ENCODE peak calls at places on chromosomes 7 and 10, in six cellular contexts. One of them, this sample, is unnamed.
A peak's percentile ranks its signal among the peaks of the same experiment; 100 is the strongest.

GRCh38 chr7:97269741-97270140 is 152.2 kb downstream of the SDHAF3 start:
- DNase-seq in stimulated activated CD4-positive, alpha-beta T cell treated with anti-CD3 and anti-CD28 coated beads, TNF-alpha, amount 100 ng/mL, for 4 hours: no peak
- DNase-seq in Right ventricle myocardium inferior: no peak
- DNase-seq in stimulated activated CD8-positive, alpha-beta memory T cell treated with anti-CD3 and anti-CD28 coated beads, Interleukin-15, amount 100 ng/mL, for 24 hours: no peak
- DNase-seq in EL: no peak
- DNase-seq in OCI-M1: no peak
- DNase-seq in this sample: no peak

GRCh38 chr7:130383187-130383980 is 3.1 kb downstream of the CPA1 start:
- DNase-seq in stimulated activated CD4-positive, alpha-beta T cell treated with anti-CD3 and anti-CD28 coated beads, TNF-alpha, amount 100 ng/mL, for 4 hours: no peak
- DNase-seq in Right ventricle myocardium inferior: no peak
- DNase-seq in stimulated activated CD8-positive, alpha-beta memory T cell treated with anti-CD3 and anti-CD28 coated beads, Interleukin-15, amount 100 ng/mL, for 24 hours: no peak
- DNase-seq in EL: no peak
- DNase-seq in OCI-M1: no peak
- DNase-seq in this sample: no peak

GRCh38 chr7:74185016-74185415 is 10.9 kb downstream of the EIF4H start:
- DNase-seq in stimulated activated CD4-positive, alpha-beta T cell treated with anti-CD3 and anti-CD28 coated beads, TNF-alpha, amount 100 ng/mL, for 4 hours: no peak
- DNase-seq in Right ventricle myocardium inferior: no peak
- DNase-seq in stimulated activated CD8-positive, alpha-beta memory T cell treated with anti-CD3 and anti-CD28 coated beads, Interleukin-15, amount 100 ng/mL, for 24 hours: no peak
- DNase-seq in EL: no peak
- DNase-seq in OCI-M1: no peak
- DNase-seq in this sample: no peak

GRCh38 chr10:126969310-126969709 is 64.1 kb downstream of the DOCK1 start:
- DNase-seq in stimulated activated CD4-positive, alpha-beta T cell treated with anti-CD3 and anti-CD28 coated beads, TNF-alpha, amount 100 ng/mL, for 4 hours: no peak
- DNase-seq in Right ventricle myocardium inferior: no peak
- DNase-seq in stimulated activated CD8-positive, alpha-beta memory T cell treated with anti-CD3 and anti-CD28 coated beads, Interleukin-15, amount 100 ng/mL, for 24 hours: no peak
- DNase-seq in EL: peak; percentile 3
- DNase-seq in OCI-M1: no peak
- DNase-seq in this sample: peak; percentile 40

GRCh38 chr7:56030340-56030739 is 20.9 kb downstream of the PSPH start:
- DNase-seq in stimulated activated CD4-positive, alpha-beta T cell treated with anti-CD3 and anti-CD28 coated beads, TNF-alpha, amount 100 ng/mL, for 4 hours: no peak
- DNase-seq in Right ventricle myocardium inferior: no peak
- DNase-seq in stimulated activated CD8-positive, alpha-beta memory T cell treated with anti-CD3 and anti-CD28 coated beads, Interleukin-15, amount 100 ng/mL, for 24 hours: no peak
- DNase-seq in EL: no peak
- DNase-seq in OCI-M1: no peak
- DNase-seq in this sample: no peak

GRCh38 chr7:93374345-93374940 is 142.3 kb downstream of the VPS50 start:
- DNase-seq in stimulated activated CD4-positive, alpha-beta T cell treated with anti-CD3 and anti-CD28 coated beads, TNF-alpha, amount 100 ng/mL, for 4 hours: no peak
- DNase-seq in Right ventricle myocardium inferior: no peak
- DNase-seq in stimulated activated CD8-positive, alpha-beta memory T cell treated with anti-CD3 and anti-CD28 coated beads, Interleukin-15, amount 100 ng/mL, for 24 hours: no peak
- DNase-seq in EL: peak; percentile 38
- DNase-seq in OCI-M1: peak; percentile 88
- DNase-seq in this sample: peak; percentile 27

GRCh38 chr7:67137464-67137863 is 140.8 kb downstream of the TYW1 start:
- DNase-seq in stimulated activated CD4-positive, alpha-beta T cell treated with anti-CD3 and anti-CD28 coated beads, TNF-alpha, amount 100 ng/mL, for 4 hours: no peak
- DNase-seq in Right ventricle myocardium inferior: no peak
- DNase-seq in stimulated activated CD8-positive, alpha-beta memory T cell treated with anti-CD3 and anti-CD28 coated beads, Interleukin-15, amount 100 ng/mL, for 24 hours: no peak
- DNase-seq in EL: no peak
- DNase-seq in OCI-M1: no peak
- DNase-seq in this sample: peak; percentile 40

GRCh38 chr10:104123397-104123796 is 1.4 kb downstream of the SFR1 start:
- DNase-seq in stimulated activated CD4-positive, alpha-beta T cell treated with anti-CD3 and anti-CD28 coated beads, TNF-alpha, amount 100 ng/mL, for 4 hours: no peak
- DNase-seq in Right ventricle myocardium inferior: no peak
- DNase-seq in stimulated activated CD8-positive, alpha-beta memory T cell treated with anti-CD3 and anti-CD28 coated beads, Interleukin-15, amount 100 ng/mL, for 24 hours: no peak
- DNase-seq in EL: no peak
- DNase-seq in OCI-M1: peak; percentile 58
- DNase-seq in this sample: peak; percentile 33

GRCh38 chr7:2405201-2405600 is 1.8 kb downstream of the CHST12 start:
- DNase-seq in stimulated activated CD4-positive, alpha-beta T cell treated with anti-CD3 and anti-CD28 coated beads, TNF-alpha, amount 100 ng/mL, for 4 hours: no peak
- DNase-seq in Right ventricle myocardium inferior: peak; percentile 35
- DNase-seq in stimulated activated CD8-positive, alpha-beta memory T cell treated with anti-CD3 and anti-CD28 coated beads, Interleukin-15, amount 100 ng/mL, for 24 hours: no peak
- DNase-seq in EL: no peak
- DNase-seq in OCI-M1: no peak
- DNase-seq in this sample: no peak

GRCh38 chr10:60901561-60902235 is 42.3 kb downstream of the RHOBTB1 start:
- DNase-seq in stimulated activated CD4-positive, alpha-beta T cell treated with anti-CD3 and anti-CD28 coated beads, TNF-alpha, amount 100 ng/mL, for 4 hours: no peak
- DNase-seq in Right ventricle myocardium inferior: peak; percentile 63
- DNase-seq in stimulated activated CD8-positive, alpha-beta memory T cell treated with anti-CD3 and anti-CD28 coated beads, Interleukin-15, amount 100 ng/mL, for 24 hours: no peak
- DNase-seq in EL: no peak
- DNase-seq in OCI-M1: no peak
- DNase-seq in this sample: no peak

GRCh38 chr7:101212014-101212413 is 5.4 kb downstream of the PLOD3 start:
- DNase-seq in stimulated activated CD4-positive, alpha-beta T cell treated with anti-CD3 and anti-CD28 coated beads, TNF-alpha, amount 100 ng/mL, for 4 hours: no peak
- DNase-seq in Right ventricle myocardium inferior: no peak
- DNase-seq in stimulated activated CD8-positive, alpha-beta memory T cell treated with anti-CD3 and anti-CD28 coated beads, Interleukin-15, amount 100 ng/mL, for 24 hours: no peak
- DNase-seq in EL: no peak
- DNase-seq in OCI-M1: no peak
- DNase-seq in this sample: no peak

GRCh38 chr10:16870331-16870730 is 53.1 kb upstream of the RSU1 start:
- DNase-seq in stimulated activated CD4-positive, alpha-beta T cell treated with anti-CD3 and anti-CD28 coated beads, TNF-alpha, amount 100 ng/mL, for 4 hours: no peak
- DNase-seq in Right ventricle myocardium inferior: no peak
- DNase-seq in stimulated activated CD8-positive, alpha-beta memory T cell treated with anti-CD3 and anti-CD28 coated beads, Interleukin-15, amount 100 ng/mL, for 24 hours: no peak
- DNase-seq in EL: peak; percentile 65
- DNase-seq in OCI-M1: no peak
- DNase-seq in this sample: no peak

GRCh38 chr10:70777063-70777875 is 7.9 kb downstream of the TBATA start:
- DNase-seq in stimulated activated CD4-positive, alpha-beta T cell treated with anti-CD3 and anti-CD28 coated beads, TNF-alpha, amount 100 ng/mL, for 4 hours: no peak
- DNase-seq in Right ventricle myocardium inferior: no peak
- DNase-seq in stimulated activated CD8-positive, alpha-beta memory T cell treated with anti-CD3 and anti-CD28 coated beads, Interleukin-15, amount 100 ng/mL, for 24 hours: no peak
- DNase-seq in EL: no peak
- DNase-seq in OCI-M1: no peak
- DNase-seq in this sample: no peak

GRCh38 chr7:73700070-73700423 is 16.6 kb downstream of the BUD23 start:
- DNase-seq in stimulated activated CD4-positive, alpha-beta T cell treated with anti-CD3 and anti-CD28 coated beads, TNF-alpha, amount 100 ng/mL, for 4 hours: no peak
- DNase-seq in Right ventricle myocardium inferior: peak; percentile 31
- DNase-seq in stimulated activated CD8-positive, alpha-beta memory T cell treated with anti-CD3 and anti-CD28 coated beads, Interleukin-15, amount 100 ng/mL, for 24 hours: no peak
- DNase-seq in EL: no peak
- DNase-seq in OCI-M1: no peak
- DNase-seq in this sample: no peak

GRCh38 chr10:75469018-75469616 is 37.7 kb downstream of the LRMDA start:
- DNase-seq in stimulated activated CD4-positive, alpha-beta T cell treated with anti-CD3 and anti-CD28 coated beads, TNF-alpha, amount 100 ng/mL, for 4 hours: no peak
- DNase-seq in Right ventricle myocardium inferior: no peak
- DNase-seq in stimulated activated CD8-positive, alpha-beta memory T cell treated with anti-CD3 and anti-CD28 coated beads, Interleukin-15, amount 100 ng/mL, for 24 hours: no peak
- DNase-seq in EL: peak; percentile 88
- DNase-seq in OCI-M1: peak; percentile 6
- DNase-seq in this sample: peak; percentile 74

GRCh38 chr7:98352621-98353020 is 48.3 kb downstream of the BAIAP2L1 start:
- DNase-seq in stimulated activated CD4-positive, alpha-beta T cell treated with anti-CD3 and anti-CD28 coated beads, TNF-alpha, amount 100 ng/mL, for 4 hours: no peak
- DNase-seq in Right ventricle myocardium inferior: no peak
- DNase-seq in stimulated activated CD8-positive, alpha-beta memory T cell treated with anti-CD3 and anti-CD28 coated beads, Interleukin-15, amount 100 ng/mL, for 24 hours: no peak
- DNase-seq in EL: peak; percentile 73
- DNase-seq in OCI-M1: no peak
- DNase-seq in this sample: peak; percentile 70

GRCh38 chr10:5890519-5890878 is 456 bp downstream of the FBH1 start:
- DNase-seq in stimulated activated CD4-positive, alpha-beta T cell treated with anti-CD3 and anti-CD28 coated beads, TNF-alpha, amount 100 ng/mL, for 4 hours: peak; percentile 4
- DNase-seq in Right ventricle myocardium inferior: no peak
- DNase-seq in stimulated activated CD8-positive, alpha-beta memory T cell treated with anti-CD3 and anti-CD28 coated beads, Interleukin-15, amount 100 ng/mL, for 24 hours: no peak
- DNase-seq in EL: peak; percentile 40
- DNase-seq in OCI-M1: peak; percentile 61
- DNase-seq in this sample: no peak

GRCh38 chr10:122021828-122022227 is 32.9 kb downstream of the TACC2 start:
- DNase-seq in stimulated activated CD4-positive, alpha-beta T cell treated with anti-CD3 and anti-CD28 coated beads, TNF-alpha, amount 100 ng/mL, for 4 hours: no peak
- DNase-seq in Right ventricle myocardium inferior: no peak
- DNase-seq in stimulated activated CD8-positive, alpha-beta memory T cell treated with anti-CD3 and anti-CD28 coated beads, Interleukin-15, amount 100 ng/mL, for 24 hours: no peak
- DNase-seq in EL: no peak
- DNase-seq in OCI-M1: no peak
- DNase-seq in this sample: no peak

GRCh38 chr10:131146790-131147189 is 164.7 kb downstream of the TCERG1L start:
- DNase-seq in stimulated activated CD4-positive, alpha-beta T cell treated with anti-CD3 and anti-CD28 coated beads, TNF-alpha, amount 100 ng/mL, for 4 hours: no peak
- DNase-seq in Right ventricle myocardium inferior: no peak
- DNase-seq in stimulated activated CD8-positive, alpha-beta memory T cell treated with anti-CD3 and anti-CD28 coated beads, Interleukin-15, amount 100 ng/mL, for 24 hours: no peak
- DNase-seq in EL: no peak
- DNase-seq in OCI-M1: no peak
- DNase-seq in this sample: no peak

GRCh38 chr7:33757563-33758165 is 147.7 kb upstream of the BMPER start:
- DNase-seq in stimulated activated CD4-positive, alpha-beta T cell treated with anti-CD3 and anti-CD28 coated beads, TNF-alpha, amount 100 ng/mL, for 4 hours: no peak
- DNase-seq in Right ventricle myocardium inferior: no peak
- DNase-seq in stimulated activated CD8-positive, alpha-beta memory T cell treated with anti-CD3 and anti-CD28 coated beads, Interleukin-15, amount 100 ng/mL, for 24 hours: no peak
- DNase-seq in EL: peak; percentile 61
- DNase-seq in OCI-M1: peak; percentile 49
- DNase-seq in this sample: peak; percentile 24

GRCh38 chr10:95655571-95656290 is 780 bp downstream of the ALDH18A1 start:
- DNase-seq in stimulated activated CD4-positive, alpha-beta T cell treated with anti-CD3 and anti-CD28 coated beads, TNF-alpha, amount 100 ng/mL, for 4 hours: peak; percentile 9
- DNase-seq in Right ventricle myocardium inferior: no peak
- DNase-seq in stimulated activated CD8-positive, alpha-beta memory T cell treated with anti-CD3 and anti-CD28 coated beads, Interleukin-15, amount 100 ng/mL, for 24 hours: peak; percentile 6
- DNase-seq in EL: peak; percentile 30
- DNase-seq in OCI-M1: peak; percentile 73
- DNase-seq in this sample: no peak

GRCh38 chr7:40746841-40747556 is 612.2 kb downstream of the SUGCT start:
- DNase-seq in stimulated activated CD4-positive, alpha-beta T cell treated with anti-CD3 and anti-CD28 coated beads, TNF-alpha, amount 100 ng/mL, for 4 hours: no peak
- DNase-seq in Right ventricle myocardium inferior: no peak
- DNase-seq in stimulated activated CD8-positive, alpha-beta memory T cell treated with anti-CD3 and anti-CD28 coated beads, Interleukin-15, amount 100 ng/mL, for 24 hours: no peak
- DNase-seq in EL: no peak
- DNase-seq in OCI-M1: no peak
- DNase-seq in this sample: no peak

GRCh38 chr10:119349341-119349740 is 142.0 kb downstream of the GRK5 start:
- DNase-seq in stimulated activated CD4-positive, alpha-beta T cell treated with anti-CD3 and anti-CD28 coated beads, TNF-alpha, amount 100 ng/mL, for 4 hours: no peak
- DNase-seq in Right ventricle myocardium inferior: no peak
- DNase-seq in stimulated activated CD8-positive, alpha-beta memory T cell treated with anti-CD3 and anti-CD28 coated beads, Interleukin-15, amount 100 ng/mL, for 24 hours: no peak
- DNase-seq in EL: no peak
- DNase-seq in OCI-M1: no peak
- DNase-seq in this sample: no peak

GRCh38 chr10:43199684-43200537 is 61.7 kb downstream of the CSGALNACT2 start:
- DNase-seq in stimulated activated CD4-positive, alpha-beta T cell treated with anti-CD3 and anti-CD28 coated beads, TNF-alpha, amount 100 ng/mL, for 4 hours: no peak
- DNase-seq in Right ventricle myocardium inferior: no peak
- DNase-seq in stimulated activated CD8-positive, alpha-beta memory T cell treated with anti-CD3 and anti-CD28 coated beads, Interleukin-15, amount 100 ng/mL, for 24 hours: no peak
- DNase-seq in EL: no peak
- DNase-seq in OCI-M1: no peak
- DNase-seq in this sample: no peak

GRCh38 chr10:32245760-32246159 is 101.2 kb downstream of the EPC1 start:
- DNase-seq in stimulated activated CD4-positive, alpha-beta T cell treated with anti-CD3 and anti-CD28 coated beads, TNF-alpha, amount 100 ng/mL, for 4 hours: no peak
- DNase-seq in Right ventricle myocardium inferior: no peak
- DNase-seq in stimulated activated CD8-positive, alpha-beta memory T cell treated with anti-CD3 and anti-CD28 coated beads, Interleukin-15, amount 100 ng/mL, for 24 hours: no peak
- DNase-seq in EL: no peak
- DNase-seq in OCI-M1: peak; percentile 33
- DNase-seq in this sample: no peak

GRCh38 chr10:83562381-83562780 is 576.9 kb upstream of the GHITM start:
- DNase-seq in stimulated activated CD4-positive, alpha-beta T cell treated with anti-CD3 and anti-CD28 coated beads, TNF-alpha, amount 100 ng/mL, for 4 hours: no peak
- DNase-seq in Right ventricle myocardium inferior: no peak
- DNase-seq in stimulated activated CD8-positive, alpha-beta memory T cell treated with anti-CD3 and anti-CD28 coated beads, Interleukin-15, amount 100 ng/mL, for 24 hours: no peak
- DNase-seq in EL: no peak
- DNase-seq in OCI-M1: no peak
- DNase-seq in this sample: no peak

GRCh38 chr7:154484406-154484805 is 432.2 kb downstream of the DPP6 start:
- DNase-seq in stimulated activated CD4-positive, alpha-beta T cell treated with anti-CD3 and anti-CD28 coated beads, TNF-alpha, amount 100 ng/mL, for 4 hours: no peak
- DNase-seq in Right ventricle myocardium inferior: no peak
- DNase-seq in stimulated activated CD8-positive, alpha-beta memory T cell treated with anti-CD3 and anti-CD28 coated beads, Interleukin-15, amount 100 ng/mL, for 24 hours: no peak
- DNase-seq in EL: no peak
- DNase-seq in OCI-M1: no peak
- DNase-seq in this sample: no peak

GRCh38 chr10:97888641-97889262 is 39.1 kb downstream of the GOLGA7B start:
- DNase-seq in stimulated activated CD4-positive, alpha-beta T cell treated with anti-CD3 and anti-CD28 coated beads, TNF-alpha, amount 100 ng/mL, for 4 hours: no peak
- DNase-seq in Right ventricle myocardium inferior: no peak
- DNase-seq in stimulated activated CD8-positive, alpha-beta memory T cell treated with anti-CD3 and anti-CD28 coated beads, Interleukin-15, amount 100 ng/mL, for 24 hours: no peak
- DNase-seq in EL: peak; percentile 81
- DNase-seq in OCI-M1: no peak
- DNase-seq in this sample: peak; percentile 61

This sample was measured in HT1080.